ENCODE peak calls at places on chromosomes 11 and 22, in nine cellular contexts. B is suprapubic skin, S is stomach, O is spleen, H is breast epithelium, J is H1, U is transverse colon, I is GM12878, R is Panc1. F is an unnamed sample.

GRCh38 chr11:8038811-8039529 is 42.0 kb upstream of the TUB start:
- DNase-seq in B (peak), S (peak), O (peak), H (no peak), J (peak), U (no peak), I (no peak), R (no peak), F (no peak)

GRCh38 chr11:77187105-77187750 is 59.2 kb downstream of the MYO7A start:
- DNase-seq in B (no peak), S (no peak), O (no peak), H (no peak), J (no peak), U (no peak), I (no peak), R (no peak), F (no peak)

GRCh38 chr11:10485646-10486045 is 30.6 kb downstream of the AMPD3 start:
- DNase-seq in B (peak), S (no peak), O (no peak), H (peak), J (no peak), U (no peak), I (no peak), R (no peak), F (no peak)

GRCh38 chr11:115085461-115086220 is 407.3 kb downstream of the NXPE2 start:
- DNase-seq in B (no peak), S (no peak), O (no peak), H (no peak), J (no peak), U (no peak), I (no peak), R (no peak), F (no peak)

GRCh38 chr22:46674367-46674781 is 54.2 kb downstream of the GRAMD4 start:
- DNase-seq in B (no peak), S (peak), O (peak), H (no peak), J (no peak), U (peak), I (no peak), R (no peak), F (no peak)

GRCh38 chr11:45934580-45935318 is 12.3 kb downstream of the LARGE2 start:
- DNase-seq in B (no peak), S (no peak), O (no peak), H (no peak), J (no peak), U (no peak), I (no peak), R (no peak), F (peak)

GRCh38 chr11:8243458-8243857 is 20.2 kb downstream of the LMO1 start:
- DNase-seq in B (no peak), S (no peak), O (no peak), H (no peak), J (no peak), U (no peak), I (no peak), R (no peak), F (no peak)

GRCh38 chr11:92888701-92889100 is 80.8 kb upstream of the MTNR1B start:
- DNase-seq in B (no peak), S (no peak), O (no peak), H (no peak), J (no peak), U (no peak), I (no peak), R (no peak), F (no peak)

GRCh38 chr11:46675288-46675851 is 25.0 kb downstream of the ARHGAP1 start:
- DNase-seq in B (no peak), S (peak), O (peak), H (peak), J (no peak), U (peak), I (no peak), R (no peak), F (peak)

GRCh38 chr11:122681731-122682130 is 26.2 kb downstream of the UBASH3B start:
- DNase-seq in B (no peak), S (no peak), O (no peak), H (no peak), J (no peak), U (no peak), I (no peak), R (no peak), F (no peak)

GRCh38 chr11:44817207-44817944 is 90.6 kb downstream of the TSPAN18 start:
- DNase-seq in B (no peak), S (no peak), O (peak), H (no peak), J (no peak), U (no peak), I (no peak), R (no peak), F (no peak)

GRCh38 chr11:80873309-80873999 is 1432.6 kb upstream of the TENM4 start:
- DNase-seq in B (no peak), S (no peak), O (no peak), H (no peak), J (no peak), U (no peak), I (peak), R (peak), F (no peak)

GRCh38 chr22:31611065-31611760 is 50.8 kb downstream of the PISD start:
- DNase-seq in B (no peak), S (no peak), O (peak), H (no peak), J (no peak), U (no peak), I (no peak), R (no peak), F (no peak)

GRCh38 chr22:39453765-39454378 is 2.9 kb upstream of the MGAT3 start:
- DNase-seq in B (no peak), S (no peak), O (no peak), H (no peak), J (no peak), U (no peak), I (no peak), R (no peak), F (no peak)

GRCh38 chr11:35647535-35648092 is 15.0 kb upstream of the TRIM44 start:
- DNase-seq in B (no peak), S (no peak), O (no peak), H (no peak), J (no peak), U (no peak), I (no peak), R (no peak), F (peak)

GRCh38 chr11:45180158-45180887 is 33.9 kb downstream of the PRDM11 start:
- DNase-seq in B (no peak), S (peak), O (peak), H (peak), J (peak), U (peak), I (no peak), R (no peak), F (no peak)

GRCh38 chr22:40709752-40710413 is 30.6 kb downstream of the MCHR1 start:
- DNase-seq in B (no peak), S (no peak), O (no peak), H (no peak), J (no peak), U (peak), I (no peak), R (no peak), F (no peak)

GRCh38 chr11:1760351-1761109 is 3.2 kb downstream of the CTSD start:
- DNase-seq in B (no peak), S (peak), O (peak), H (no peak), J (no peak), U (peak), I (no peak), R (no peak), F (no peak)

GRCh38 chr11:125494601-125494986 is 1.5 kb downstream of the FEZ1 start:
- DNase-seq in B (no peak), S (no peak), O (no peak), H (no peak), J (no peak), U (no peak), I (no peak), R (no peak), F (no peak)

GRCh38 chr11:45927684-45928413 is 5.4 kb downstream of the LARGE2 start:
- DNase-seq in B (no peak), S (no peak), O (peak), H (no peak), J (no peak), U (no peak), I (no peak), R (no peak), F (no peak)

GRCh38 chr11:113505541-113506375 is 30.6 kb upstream of the DRD2 start:
- DNase-seq in B (no peak), S (no peak), O (no peak), H (no peak), J (no peak), U (no peak), I (no peak), R (no peak), F (peak)

GRCh38 chr11:74783241-74783871 is 34.7 kb downstream of the RNF169 start:
- DNase-seq in B (no peak), S (no peak), O (no peak), H (no peak), J (no peak), U (no peak), I (peak), R (no peak), F (no peak)

GRCh38 chr11:32792948-32793475 is 1.4 kb downstream of the CCDC73 start:
- DNase-seq in B (no peak), S (peak), O (no peak), H (peak), J (peak), U (peak), I (peak), R (peak), F (no peak)

GRCh38 chr11:123173040-123173855 is 21.8 kb downstream of the CLMP start:
- DNase-seq in B (no peak), S (no peak), O (no peak), H (no peak), J (no peak), U (no peak), I (no peak), R (no peak), F (no peak)

GRCh38 chr11:1439341-1439740 is 47.2 kb downstream of the MOB2 start:
- DNase-seq in B (no peak), S (no peak), O (no peak), H (no peak), J (no peak), U (no peak), I (no peak), R (no peak), F (no peak)

GRCh38 chr11:105244157-105244820 is 104.7 kb upstream of the CARD18 start:
- DNase-seq in B (no peak), S (no peak), O (no peak), H (no peak), J (no peak), U (no peak), I (no peak), R (peak), F (no peak)

GRCh38 chr11:123413636-123414035 is 16.4 kb upstream of the GRAMD1B start:
- DNase-seq in B (no peak), S (no peak), O (no peak), H (no peak), J (no peak), U (no peak), I (no peak), R (no peak), F (no peak)

GRCh38 chr22:46726066-46726985 is 11.7 kb downstream of the CERK start:
- DNase-seq in B (no peak), S (no peak), O (no peak), H (no peak), J (no peak), U (no peak), I (no peak), R (no peak), F (no peak)

GRCh38 chr11:12884751-12885318 is 124.3 kb upstream of the RASSF10 start:
- DNase-seq in B (no peak), S (no peak), O (no peak), H (no peak), J (no peak), U (no peak), I (no peak), R (no peak), F (no peak)

GRCh38 chr11:67299471-67300191 is 3.7 kb upstream of the SSH3 start:
- DNase-seq in B (peak), S (no peak), O (peak), H (no peak), J (no peak), U (no peak), I (no peak), R (no peak), F (no peak)

GRCh38 chr11:67301313-67301921 is 1.9 kb upstream of the SSH3 start:
- DNase-seq in B (peak), S (no peak), O (peak), H (peak), J (no peak), U (peak), I (no peak), R (no peak), F (no peak)

GRCh38 chr11:67301951-67302516 is 1.3 kb upstream of the SSH3 start:
- DNase-seq in B (peak), S (peak), O (peak), H (peak), J (peak), U (peak), I (no peak), R (no peak), F (no peak)

GRCh38 chr11:67300256-67300755 is 3.0 kb upstream of the SSH3 start:
- DNase-seq in B (peak), S (no peak), O (peak), H (no peak), J (no peak), U (no peak), I (no peak), R (no peak), F (no peak)

GRCh38 chr11:67300756-67301312 is 2.5 kb upstream of the SSH3 start:
- DNase-seq in B (peak), S (no peak), O (peak), H (no peak), J (no peak), U (peak), I (no peak), R (no peak), F (no peak)
- TF ChIP-seq POLR2AphosphoS5 in B (no peak), S (no peak), O (no peak), H (no peak), J (no peak), U (no peak), I (no peak), R (no peak), F (no peak)

GRCh38 chr11:30967579-30967978 is 381.4 kb upstream of the MPPED2 start:
- DNase-seq in B (no peak), S (no peak), O (no peak), H (no peak), J (no peak), U (no peak), I (no peak), R (no peak), F (no peak)
- TF ChIP-seq POLR2AphosphoS5 in B (no peak), S (no peak), O (no peak), H (no peak), J (no peak), U (no peak), I (no peak), R (no peak), F (no peak)

DNA sequence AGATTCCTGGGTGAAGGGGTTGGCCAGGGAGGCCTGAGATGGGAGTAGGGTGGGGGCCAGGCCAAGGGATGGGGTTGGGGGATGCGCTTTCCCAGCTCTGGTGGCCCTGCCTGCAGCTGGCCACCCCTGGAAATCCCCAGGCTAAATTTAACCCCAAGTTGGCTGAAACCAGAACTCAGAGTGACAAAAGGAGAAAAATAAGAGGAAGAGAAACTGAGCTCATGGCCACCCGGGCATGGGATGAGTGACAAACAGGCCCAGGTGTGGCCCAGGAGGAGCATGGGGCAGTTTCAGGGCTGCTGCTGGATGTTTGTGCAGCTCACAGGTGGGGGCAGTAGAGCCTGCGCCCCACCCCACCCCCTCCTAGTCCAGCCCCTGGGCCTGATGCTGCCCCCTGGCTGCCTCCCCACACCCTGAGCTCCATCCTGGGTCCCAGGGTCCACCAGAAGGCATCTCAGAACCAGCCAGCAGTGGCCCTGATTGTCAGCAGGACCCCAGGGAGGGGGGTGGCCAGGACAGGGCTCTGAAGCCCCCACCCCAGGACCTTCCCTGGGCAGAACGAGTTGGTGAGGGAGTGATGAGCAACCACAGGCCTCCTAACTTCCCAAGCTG is 48.0 kb downstream of the IGLL5 start:
- DNase-seq in B (no peak), S (peak), O (peak), H (no peak), J (no peak), U (peak), I (peak), R (no peak), F (no peak)
- TF ChIP-seq POLR2AphosphoS5 in B (no peak), S (no peak), O (peak), H (no peak), J (no peak), U (peak), I (peak), R (no peak), F (no peak)

DNA sequence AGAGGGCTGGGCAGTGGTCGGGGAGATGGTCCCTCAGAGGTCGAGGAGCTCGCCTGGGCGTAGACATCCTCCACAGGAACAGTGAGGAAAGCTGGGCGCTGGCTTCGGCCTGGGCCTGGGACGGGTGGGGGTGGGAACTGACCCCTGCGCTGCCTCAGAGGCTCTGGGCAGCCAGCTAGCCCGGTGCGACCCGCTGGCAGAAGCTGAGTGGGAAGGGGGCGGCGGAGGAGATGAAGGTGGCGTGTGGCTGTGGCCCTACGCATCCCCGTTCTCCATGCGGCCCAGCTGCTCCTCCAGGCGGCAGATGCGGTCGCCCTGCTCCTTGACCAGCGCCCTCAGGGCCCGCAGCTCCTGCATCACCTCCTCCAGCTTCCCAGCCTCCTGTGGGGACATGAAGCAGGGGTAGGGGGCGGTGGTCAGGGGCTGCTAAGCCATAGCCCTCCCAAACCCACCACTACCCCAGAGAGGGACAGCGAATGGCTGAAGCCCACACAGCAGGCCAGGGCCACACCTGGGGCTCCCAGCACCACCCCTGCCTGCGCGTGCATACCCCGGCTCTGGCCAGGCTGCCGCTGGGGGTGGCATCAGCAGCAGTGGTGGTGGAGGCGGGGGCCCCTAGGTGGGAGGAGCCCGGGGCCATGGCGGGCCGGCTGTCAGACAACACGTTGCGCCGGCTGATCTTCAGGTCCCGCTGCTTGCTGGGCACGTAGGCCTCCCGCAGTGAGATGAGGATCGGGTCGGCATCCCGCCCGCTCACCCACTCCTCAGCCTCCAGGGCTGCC is 830 bp upstream of the PTPRCAP start:
- DNase-seq in B (no peak), S (peak), O (peak), H (no peak), J (no peak), U (peak), I (no peak), R (no peak), F (no peak)
- TF ChIP-seq POLR2AphosphoS5 in B (no peak), S (no peak), O (peak), H (no peak), J (no peak), U (no peak), I (peak), R (peak), F (no peak)

DNA sequence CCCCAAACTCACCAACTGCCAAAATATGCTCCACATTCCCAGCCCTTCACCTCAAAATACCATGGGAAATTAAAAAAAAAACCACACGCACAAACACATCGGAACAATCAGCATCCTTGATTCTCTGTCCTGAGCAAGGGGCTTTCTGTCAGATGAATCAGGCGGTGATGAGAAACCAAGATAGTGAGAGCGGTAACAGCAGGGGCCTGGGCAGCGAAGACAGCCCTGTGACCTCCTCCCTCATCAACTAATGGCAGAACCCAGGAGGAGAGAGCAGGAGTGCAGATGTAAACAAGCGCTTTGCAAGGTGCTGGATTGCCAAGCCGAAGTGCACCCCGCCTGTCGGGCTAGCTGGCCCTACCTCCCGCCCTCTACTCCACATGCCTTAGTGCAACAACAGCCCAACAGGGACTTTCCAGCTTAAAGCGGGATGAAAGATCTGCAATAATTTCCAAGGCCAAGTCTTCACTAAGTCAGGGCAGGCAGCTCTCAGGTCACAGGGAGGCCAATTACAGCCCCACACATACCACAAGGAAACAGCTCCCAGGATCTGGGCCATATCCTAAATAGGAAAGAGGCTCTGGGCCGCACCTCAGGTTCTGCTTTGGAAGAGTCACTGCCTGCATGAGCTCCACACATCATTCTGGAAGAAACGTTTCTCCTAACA is 72.2 kb upstream of the BID start:
- DNase-seq in B (no peak), S (no peak), O (no peak), H (no peak), J (no peak), U (no peak), I (no peak), R (no peak), F (no peak)
- TF ChIP-seq POLR2AphosphoS5 in B (no peak), S (no peak), O (no peak), H (no peak), J (no peak), U (no peak), I (no peak), R (no peak), F (peak)

GRCh38 chr11:65382036-65382803 is at the start of gene SLC25A45:
- DNase-seq in B (peak), S (peak), O (peak), H (peak), J (peak), U (peak), I (peak), R (peak), F (peak)
- TF ChIP-seq POLR2AphosphoS5 in B (peak), S (peak), O (peak), H (peak), J (no peak), U (peak), I (peak), R (peak), F (peak)